ENCODE peak calls at places on chromosome 3, in four cellular contexts. W, J, S and P are unnamed samples.

GRCh38 chr3:14652-15051 is 181.9 kb upstream of the CHL1 start:
- DNase-seq in W (no peak), J (no peak), S (no peak), P (no peak)

GRCh38 chr3:105465251-105465853 is 98.6 kb downstream of the ALCAM start:
- DNase-seq in W (no peak), J (no peak), S (no peak), P (no peak)

GRCh38 chr3:144989756-144990155 is 1018.1 kb downstream of the DIPK2A start:
- DNase-seq in W (no peak), J (no peak), S (no peak), P (no peak)

GRCh38 chr3:66433522-66433782 is 67.4 kb downstream of the LRIG1 start:
- DNase-seq in W (no peak), J (no peak), S (no peak), P (no peak)

GRCh38 chr3:5572168-5572567 is 384.7 kb downstream of the EDEM1 start:
- DNase-seq in W (no peak), J (no peak), S (no peak), P (no peak)

GRCh38 chr3:45565341-45565740 is 29.2 kb upstream of the LIMD1 start:
- DNase-seq in W (no peak), J (no peak), S (no peak), P (no peak)

GRCh38 chr3:117873236-117873635 is 1161.4 kb downstream of the IGSF11 start:
- DNase-seq in W (no peak), J (no peak), S (peak), P (no peak)

GRCh38 chr3:185267193-185267592 is 13.3 kb upstream of the EHHADH start:
- DNase-seq in W (no peak), J (no peak), S (no peak), P (no peak)

GRCh38 chr3:32303051-32303786 is 64.7 kb downstream of the CMTM8 start:
- DNase-seq in W (peak), J (no peak), S (no peak), P (no peak)

GRCh38 chr3:42476225-42477160 is 25.9 kb upstream of the VIPR1 start:
- DNase-seq in W (no peak), J (no peak), S (no peak), P (no peak)

GRCh38 chr3:12963869-12964712 is 109.1 kb downstream of the IQSEC1 start:
- DNase-seq in W (no peak), J (no peak), S (peak), P (no peak)